ENCODE peak calls at places on chromosomes 12 and 14, in seven cellular contexts. Z, B, A, X, J, M and F are unnamed samples.

GRCh38 chr14:104025481-104025975 is 60.0 kb upstream of the ASPG start:
- DNase-seq in M (no peak), B (no peak), A (no peak), X (no peak), Z (no peak), J (no peak), F (no peak)

GRCh38 chr12:47757840-47758583 is 668 bp downstream of the RAPGEF3 start:
- DNase-seq in Z (no peak), A (no peak), X (peak), J (no peak), B (no peak), M (peak), F (peak)

GRCh38 chr12:45434094-45434493 is 218.2 kb downstream of the ANO6 start:
- DNase-seq in Z (no peak), J (no peak), A (no peak), M (no peak), X (no peak), B (no peak), F (no peak)

GRCh38 chr12:118061876-118062791 is 1.2 kb upstream of the WSB2 start:
- DNase-seq in A (no peak), J (no peak), Z (no peak), B (no peak), M (peak), X (peak), F (peak)

GRCh38 chr12:105825141-105825540 is 313.6 kb downstream of the NUAK1 start:
- DNase-seq in A (no peak), B (no peak), X (no peak), Z (no peak), J (no peak), M (no peak), F (no peak)

GRCh38 chr14:82366803-82367202 is 833.1 kb upstream of the SEL1L start:
- DNase-seq in B (no peak), J (no peak), A (no peak), X (no peak), M (no peak), Z (no peak), F (no peak)

GRCh38 chr12:80593766-80594165 is 113.7 kb upstream of the MYF6 start:
- DNase-seq in A (no peak), B (no peak), X (no peak), J (no peak), M (no peak), Z (no peak), F (no peak)

GRCh38 chr12:31773223-31773750 is 44.5 kb upstream of the AMN1 start:
- DNase-seq in J (no peak), B (no peak), A (no peak), X (no peak), M (no peak), Z (no peak), F (no peak)

GRCh38 chr12:101727098-101727497 is 12.2 kb downstream of the SYCP3 start:
- DNase-seq in Z (no peak), A (no peak), X (no peak), B (no peak), M (no peak), J (no peak), F (no peak)

GRCh38 chr12:128905003-128905544 is 51.8 kb downstream of the GLT1D1 start:
- DNase-seq in X (no peak), B (no peak), J (no peak), Z (no peak), A (no peak), M (no peak), F (no peak)

GRCh38 chr14:76546426-76547221 is 170.7 kb downstream of the ESRRB start:
- DNase-seq in Z (no peak), J (no peak), M (no peak), B (no peak), X (no peak), A (no peak), F (no peak)

GRCh38 chr14:53850714-53851296 is 105.8 kb downstream of the BMP4 start:
- DNase-seq in M (no peak), Z (no peak), X (no peak), J (no peak), B (no peak), A (no peak), F (no peak)

GRCh38 chr14:105376521-105377440 is 21.6 kb upstream of the TEX22 start:
- DNase-seq in A (no peak), J (no peak), Z (no peak), B (no peak), M (no peak), X (peak), F (no peak)

GRCh38 chr14:55383541-55384140 is 28.0 kb downstream of the ATG14 start:
- DNase-seq in M (no peak), A (no peak), J (no peak), Z (no peak), X (no peak), B (no peak), F (no peak)

GRCh38 chr14:100547633-100548294 is 39.5 kb downstream of the BEGAIN start:
- DNase-seq in X (peak), Z (peak), B (no peak), J (no peak), M (peak), A (peak), F (no peak)

GRCh38 chr14:63203618-63204406 is 431 bp upstream of the RHOJ start:
- DNase-seq in J (no peak), B (peak), X (peak), M (peak), Z (no peak), A (no peak), F (peak)

GRCh38 chr14:69317392-69317755 is 57.4 kb downstream of the GALNT16 start:
- DNase-seq in A (no peak), B (no peak), Z (no peak), J (no peak), M (no peak), X (no peak), F (no peak)

GRCh38 chr14:98210045-98210678 is 1061.8 kb downstream of the BCL11B start:
- DNase-seq in J (no peak), M (no peak), X (no peak), B (no peak), A (peak), Z (peak), F (no peak)

GRCh38 chr12:47268501-47269459 is 189.0 kb upstream of the AMIGO2 start:
- DNase-seq in Z (no peak), J (no peak), X (no peak), M (no peak), B (no peak), A (no peak), F (no peak)

GRCh38 chr12:93785262-93786010 is 108.3 kb downstream of the CRADD start:
- DNase-seq in M (no peak), J (no peak), Z (peak), A (no peak), X (no peak), B (peak), F (no peak)

GRCh38 chr14:100532916-100533630 is 54.1 kb downstream of the BEGAIN start:
- DNase-seq in Z (no peak), J (no peak), X (peak), A (no peak), B (no peak), M (peak), F (peak)

GRCh38 chr14:73785336-73785833 is 66.2 kb upstream of the PTGR2 start:
- DNase-seq in J (no peak), M (no peak), X (no peak), A (no peak), Z (no peak), B (no peak), F (no peak)